ENCODE peak calls at places on chromosome 22, in four cellular contexts. G is A549, V is transverse colon, B is ovary. R is an unnamed sample.

GRCh38 chr22:39292561-39293074 is 26.8 kb downstream of the RPL3 start:
- DNase-seq in G (peak), V (peak), B (peak), R (peak)

GRCh38 chr22:45683680-45684079 is 12.0 kb downstream of the ATXN10 start:
- DNase-seq in G (no peak), V (no peak), B (no peak), R (no peak)

GRCh38 chr22:47837703-47838102 is 1075.3 kb downstream of the TBC1D22A start:
- DNase-seq in G (no peak), V (no peak), B (no peak), R (no peak)

GRCh38 chr22:30123463-30123862 is 43.2 kb downstream of the HORMAD2 start:
- DNase-seq in G (no peak), V (no peak), B (no peak), R (no peak)

GRCh38 chr22:39994566-39995345 is at the start of gene FAM83F:
- DNase-seq in G (no peak), V (peak), B (no peak), R (no peak)

GRCh38 chr22:30694638-30695350 is at the start of gene OSBP2:
- DNase-seq in G (no peak), V (peak), B (peak), R (no peak)

GRCh38 chr22:20859615-20860014 is 808 bp downstream of the SNAP29 start:
- DNase-seq in G (no peak), V (no peak), B (no peak), R (no peak)

GRCh38 chr22:39303358-39303757 is 16.1 kb downstream of the RPL3 start:
- DNase-seq in G (no peak), V (no peak), B (no peak), R (no peak)

GRCh38 chr22:43996170-43996980 is 27.7 kb upstream of the PARVB start:
- DNase-seq in G (no peak), V (peak), B (no peak), R (peak)

GRCh38 chr22:34886812-34887211 is 179.1 kb upstream of the ISX start:
- DNase-seq in G (no peak), V (no peak), B (no peak), R (no peak)

GRCh38 chr22:45036154-45036553 is 26.3 kb upstream of the PHF21B start:
- DNase-seq in G (no peak), V (no peak), B (peak), R (no peak)

GRCh38 chr22:41914611-41915034 is 251 bp downstream of the SHISA8 start:
- DNase-seq in G (no peak), V (no peak), B (no peak), R (no peak)

GRCh38 chr22:19055801-19056200 is 66.4 kb downstream of the DGCR2 start:
- DNase-seq in G (no peak), V (no peak), B (no peak), R (no peak)
- TF ChIP-seq POLR2A in G (no peak), V (no peak), B (no peak), R (no peak)

GRCh38 chr22:27655582-27656185 is 145.9 kb downstream of the MN1 start:
- DNase-seq in G (no peak), V (no peak), B (no peak), R (no peak)

GRCh38 chr22:27651486-27651885 is 150.1 kb downstream of the MN1 start:
- DNase-seq in G (no peak), V (no peak), B (peak), R (no peak)

GRCh38 chr22:27656970-27657369 is 144.6 kb downstream of the MN1 start:
- DNase-seq in G (no peak), V (no peak), B (no peak), R (no peak)

GRCh38 chr22:27650985-27651384 is 150.6 kb downstream of the MN1 start:
- DNase-seq in G (no peak), V (no peak), B (no peak), R (no peak)

DNA sequence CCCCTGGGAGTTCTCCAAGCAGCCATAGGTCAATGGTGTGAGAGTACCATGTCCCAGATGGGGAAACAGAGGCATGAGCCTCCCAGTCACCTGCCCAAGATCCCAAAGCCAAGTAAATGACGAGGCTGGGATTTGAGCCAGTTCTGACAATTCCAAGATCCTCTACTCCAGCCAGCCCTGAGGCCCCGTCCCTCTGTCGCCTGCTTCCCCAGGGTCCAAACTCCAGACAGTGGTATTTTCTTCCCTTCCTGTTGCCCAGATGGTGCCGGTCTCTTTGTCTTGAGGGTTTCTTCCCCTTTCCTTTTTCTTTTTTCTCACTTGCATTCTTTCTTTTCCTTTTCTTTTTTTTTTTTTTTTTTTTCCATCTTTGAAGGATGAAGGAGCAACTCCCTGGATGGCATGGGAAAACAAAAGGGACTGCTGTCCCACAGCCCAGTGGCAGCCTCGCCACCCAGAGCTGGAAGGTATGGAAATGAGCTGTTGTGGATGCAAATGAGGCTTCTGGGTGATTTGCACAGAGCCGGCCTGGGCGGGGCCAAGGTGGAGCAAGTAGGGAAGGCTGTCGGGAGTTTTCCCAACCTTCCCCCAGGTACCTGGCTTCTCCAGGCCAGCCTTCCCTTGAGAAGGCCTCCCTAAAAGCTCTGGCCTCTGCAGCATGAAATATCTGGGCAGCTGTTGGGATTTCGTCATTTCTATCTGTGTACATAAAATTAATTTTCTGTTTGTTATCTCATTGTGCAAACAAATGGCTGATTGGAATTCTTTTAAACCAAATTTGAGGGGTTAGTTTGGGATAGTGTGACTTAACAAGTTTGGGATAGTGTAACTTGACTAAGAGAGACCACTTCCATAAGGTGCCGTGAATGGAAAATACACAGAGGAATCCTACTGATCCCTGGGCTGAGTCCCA is 146.8 kb downstream of the MN1 start:
- DNase-seq in G (no peak), V (peak), B (no peak), R (no peak)
- TF ChIP-seq CTCF in G (no peak), V (no peak), B (no peak), R (no peak)

DNA sequence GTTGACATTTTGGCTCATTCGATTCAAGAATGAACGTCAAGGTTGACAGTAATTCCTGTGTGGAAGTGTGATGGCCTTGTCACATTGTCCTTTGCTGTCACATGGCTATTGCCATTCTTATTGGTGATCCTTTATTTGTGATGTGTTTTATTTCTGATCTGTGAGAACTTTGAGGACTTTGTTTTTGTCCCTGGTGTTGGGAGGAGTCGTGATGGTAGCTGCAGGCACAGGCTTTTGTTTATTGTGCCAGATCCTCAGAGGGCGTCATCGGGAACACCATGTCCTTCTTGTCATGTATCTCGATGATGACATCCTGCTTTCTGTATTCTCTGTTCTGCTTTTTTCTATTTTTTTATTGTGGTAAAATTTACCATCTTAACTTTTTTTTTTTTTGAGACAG is 5.6 kb downstream of the PICK1 start:
- DNase-seq in G (no peak), V (peak), B (no peak), R (peak)
- TF ChIP-seq EP300 in G (no peak), V (no peak), B (no peak), R (peak)

GRCh38 chr22:36303115-36303467 is 50.2 kb downstream of the APOL1 start:
- DNase-seq in G (no peak), V (no peak), B (no peak), R (no peak)

GRCh38 chr22:36305813-36306212 is 52.9 kb downstream of the APOL1 start:
- DNase-seq in G (no peak), V (no peak), B (no peak), R (no peak)

GRCh38 chr22:36304429-36304828 is 51.5 kb downstream of the APOL1 start:
- DNase-seq in G (no peak), V (no peak), B (no peak), R (no peak)

GRCh38 chr22:36302439-36303114 is 49.6 kb downstream of the APOL1 start:
- DNase-seq in G (no peak), V (no peak), B (no peak), R (no peak)

GRCh38 chr22:36303874-36304273 is 50.9 kb downstream of the APOL1 start:
- DNase-seq in G (no peak), V (peak), B (no peak), R (no peak)
- TF ChIP-seq POLR2A in G (no peak), V (no peak), B (no peak), R (no peak)

DNA sequence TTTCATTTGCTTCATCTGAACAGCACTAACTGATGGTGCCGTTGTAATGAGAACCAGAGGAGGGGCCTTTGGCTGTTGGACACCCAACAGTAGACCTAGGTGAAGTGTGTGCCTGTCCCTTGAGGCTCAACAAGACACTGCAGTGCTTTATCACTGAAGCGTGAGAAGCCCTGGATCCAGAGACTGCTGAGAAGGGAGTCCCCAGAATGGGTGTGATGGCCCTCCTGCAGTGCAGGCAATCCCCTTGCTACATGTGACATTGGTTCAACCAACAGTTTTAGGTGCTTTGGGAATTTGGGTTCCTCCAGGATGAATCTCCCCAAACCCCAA is 125.6 kb downstream of the BRD1 start:
- DNase-seq in G (no peak), V (no peak), B (no peak), R (no peak)
- TF ChIP-seq CTCF in G (no peak), V (no peak), B (no peak), R (no peak)

GRCh38 chr22:17973217-17973616 is 51.1 kb downstream of the MICAL3 start:
- DNase-seq in G (no peak), V (no peak), B (no peak), R (no peak)

GRCh38 chr22:17974703-17975372 is 49.5 kb downstream of the MICAL3 start:
- DNase-seq in G (no peak), V (no peak), B (no peak), R (no peak)

GRCh38 chr22:17974087-17974486 is 50.3 kb downstream of the MICAL3 start:
- DNase-seq in G (no peak), V (no peak), B (no peak), R (no peak)

GRCh38 chr22:17971711-17972110 is 52.6 kb downstream of the MICAL3 start:
- DNase-seq in G (no peak), V (no peak), B (no peak), R (no peak)

GRCh38 chr22:17972385-17973181 is 51.8 kb downstream of the MICAL3 start:
- DNase-seq in G (peak), V (no peak), B (peak), R (no peak)
- TF ChIP-seq EP300 in G (peak), V (no peak), B (no peak), R (no peak)

GRCh38 chr22:50483977-50484853 is 2.4 kb upstream of the MIOX start:
- DNase-seq in G (no peak), V (peak), B (no peak), R (no peak)
- TF ChIP-seq POLR2A in G (no peak), V (no peak), B (no peak), R (no peak)